ENCODE peak calls at places on chromosomes 6 and 20, in four cellular contexts. O is OCI-LY7, B is GM23248, E is hepatocyte. N is an unnamed sample.
A peak's percentile ranks its signal among the peaks of the same experiment; 100 is the strongest.

GRCh38 chr6:37433657-37434271 is 743 bp downstream of the CMTR1 start:
- DNase-seq in O (peak; percentile 53), B (peak; percentile 58), E (peak; percentile 15), N (peak; percentile 46)

GRCh38 chr6:33812669-33813068 is 8.9 kb upstream of the MLN start:
- DNase-seq in O (peak; percentile 39), B (peak; percentile 61), E (peak; percentile 85), N (peak; percentile 43)

GRCh38 chr20:10538768-10539167 is 103.7 kb downstream of the SLX4IP start:
- DNase-seq in O (no peak), B (no peak), E (no peak), N (no peak)

GRCh38 chr6:32177182-32177787 is 920 bp upstream of the RNF5 start:
- DNase-seq in O (no peak), B (no peak), E (peak; percentile 76), N (peak; percentile 53)

GRCh38 chr6:2054516-2055067 is 190.8 kb downstream of the GMDS start:
- DNase-seq in O (no peak), B (peak; percentile 3), E (no peak), N (no peak)

GRCh38 chr6:34877259-34877658 is 10.6 kb downstream of the TAF11 start:
- DNase-seq in O (no peak), B (no peak), E (no peak), N (no peak)

GRCh38 chr20:51486197-51487005 is 56.1 kb downstream of the NFATC2 start:
- DNase-seq in O (no peak), B (peak; percentile 7), E (no peak), N (no peak)

GRCh38 chr20:1423625-1424106 is 30.8 kb upstream of the FKBP1A start:
- DNase-seq in O (peak; percentile 34), B (peak; percentile 78), E (peak; percentile 84), N (peak; percentile 41)

GRCh38 chr20:973785-974194 is 28.3 kb downstream of the RSPO4 start:
- DNase-seq in O (peak; percentile 66), B (peak; percentile 89), E (peak; percentile 62), N (peak; percentile 70)

GRCh38 chr6:44122821-44123220 is 4.4 kb downstream of the MRPL14 start:
- DNase-seq in O (peak; percentile 12), B (peak; percentile 28), E (no peak), N (peak; percentile 54)

GRCh38 chr6:35148167-35148741 is 7.1 kb upstream of the TCP11 start:
- DNase-seq in O (no peak), B (peak; percentile 43), E (no peak), N (no peak)

GRCh38 chr6:95325858-95326257 is 251.5 kb upstream of the MANEA start:
- DNase-seq in O (no peak), B (peak; percentile 6), E (no peak), N (no peak)

GRCh38 chr20:48807586-48808381 is 20.0 kb downstream of the PREX1 start:
- DNase-seq in O (no peak), B (no peak), E (no peak), N (no peak)

GRCh38 chr6:16212276-16212675 is 26.1 kb upstream of the GMPR start:
- DNase-seq in O (no peak), B (no peak), E (no peak), N (no peak)

GRCh38 chr20:16699287-16699686 is 30.5 kb upstream of the SNRPB2 start:
- DNase-seq in O (no peak), B (no peak), E (no peak), N (no peak)

GRCh38 chr6:122730775-122731386 is 48.6 kb upstream of the FABP7 start:
- DNase-seq in O (peak; percentile 18), B (peak; percentile 60), E (peak; percentile 61), N (peak; percentile 48)

GRCh38 chr6:48389146-48390043 is 278.4 kb upstream of the PTCHD4 start:
- DNase-seq in O (no peak), B (no peak), E (no peak), N (no peak)

GRCh38 chr6:11262231-11262630 is 29.8 kb upstream of the NEDD9 start:
- DNase-seq in O (no peak), B (no peak), E (no peak), N (no peak)

GRCh38 chr6:147787407-147787806 is 278.9 kb downstream of the SAMD5 start:
- DNase-seq in O (no peak), B (no peak), E (no peak), N (no peak)

GRCh38 chr6:6584310-6585002 is 4.1 kb upstream of the LY86 start:
- DNase-seq in O (peak; percentile 87), B (no peak), E (no peak), N (no peak)

GRCh38 chr20:44495257-44495656 is 19.6 kb downstream of the TTPAL start:
- DNase-seq in O (no peak), B (peak; percentile 84), E (peak; percentile 52), N (no peak)

DNA sequence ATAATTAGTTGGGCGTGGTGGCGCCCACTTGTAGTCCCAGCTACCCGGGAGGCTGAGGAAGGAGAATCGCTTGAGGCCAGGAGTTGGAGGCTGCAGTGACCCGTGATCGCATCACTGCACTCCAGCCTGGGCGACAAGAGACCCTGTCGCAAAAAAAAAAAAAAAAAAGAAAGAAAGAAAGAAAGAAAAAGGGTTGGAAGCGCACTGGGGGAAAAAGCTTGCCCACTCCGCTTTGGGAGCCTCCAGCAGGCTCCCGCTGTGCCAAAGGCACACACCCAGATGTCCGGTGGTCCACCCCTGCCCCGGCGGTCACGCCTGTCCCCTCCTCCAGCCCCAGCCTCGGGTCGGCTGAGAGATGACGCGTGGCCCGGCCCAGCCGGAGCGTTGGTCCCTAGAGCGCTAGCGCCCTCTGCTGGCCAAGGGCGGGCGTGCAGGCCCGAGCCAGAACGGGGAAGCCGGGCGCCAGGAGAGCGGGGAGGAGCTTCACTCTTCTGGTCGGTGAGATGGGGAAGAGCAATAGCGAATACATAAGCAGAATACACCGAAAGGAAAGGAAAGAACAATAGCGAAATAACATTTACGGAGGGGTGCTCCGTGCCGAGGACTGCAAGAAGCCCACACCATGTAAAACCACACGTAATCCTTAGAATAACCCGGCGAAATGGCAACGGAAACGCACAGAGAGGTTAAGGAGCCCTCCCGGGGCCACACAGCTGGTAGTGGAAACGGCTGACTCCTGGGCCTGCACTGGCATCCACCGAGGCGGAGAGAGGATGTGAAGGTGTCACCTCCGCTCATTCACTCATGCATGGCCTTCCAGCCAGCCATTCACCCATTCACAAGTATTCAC is 41.7 kb downstream of the UBE2V1 start:
- DNase-seq in O (peak; percentile 87), B (peak; percentile 89), E (peak; percentile 94), N (peak; percentile 89)
- H3K4me3 ChIP-seq in O (peak overlapping the region; percentile 56), B (peak overlapping the region; percentile 77), E (no peak overlapping the region), N (peak overlapping the region; percentile 54)

GRCh38 chr20:62505337-62506045 is 29.7 kb upstream of the GATA5 start:
- DNase-seq in O (no peak), B (no peak), E (no peak), N (no peak)
- H3K4me2 ChIP-seq in O (no peak overlapping the region), B (no peak overlapping the region), E (no peak overlapping the region), N (no peak overlapping the region)

GRCh38 chr6:134835998-134836397 is 113.9 kb downstream of the ALDH8A1 start:
- DNase-seq in O (no peak), B (peak; percentile 16), E (no peak), N (no peak)

GRCh38 chr6:134846031-134846430 is 103.9 kb downstream of the ALDH8A1 start:
- DNase-seq in O (no peak), B (no peak), E (no peak), N (no peak)

GRCh38 chr6:134844120-134844519 is 105.8 kb downstream of the ALDH8A1 start:
- DNase-seq in O (no peak), B (no peak), E (no peak), N (no peak)

GRCh38 chr6:134840086-134840485 is 109.8 kb downstream of the ALDH8A1 start:
- DNase-seq in O (no peak), B (no peak), E (no peak), N (no peak)
- TF ChIP-seq EZH2phosphoT487 in O (no peak), B (no peak), E (no peak), N (no peak)

DNA sequence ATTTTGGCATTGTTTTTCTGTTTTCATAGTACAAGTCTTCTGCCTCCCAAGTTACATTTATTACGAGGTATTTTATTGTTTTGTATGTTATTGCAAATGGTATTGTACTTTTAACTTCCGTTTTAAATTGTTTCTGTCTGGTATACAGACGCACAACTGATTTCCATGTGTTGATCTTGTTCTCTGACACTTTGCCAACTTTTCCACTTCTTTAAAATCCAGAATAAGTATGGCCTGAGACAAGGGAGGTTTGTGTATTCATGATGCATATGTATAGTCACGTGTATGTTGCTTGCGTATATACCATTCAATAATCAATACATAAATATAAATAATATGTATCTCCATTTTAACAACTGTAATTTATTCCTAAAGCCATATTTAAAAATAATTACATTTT is 41.2 kb downstream of the THBS2 start:
- DNase-seq in O (no peak), B (no peak), E (no peak), N (no peak)
- H3K4me3 ChIP-seq in O (peak overlapping the region; percentile 2), B (peak overlapping the region; percentile 51), E (peak overlapping the region; percentile 5), N (no peak overlapping the region)

GRCh38 chr6:47203968-47204611 is 105.6 kb downstream of the TNFRSF21 start:
- DNase-seq in O (no peak), B (no peak), E (no peak), N (no peak)

GRCh38 chr6:47200536-47201334 is 109.0 kb downstream of the TNFRSF21 start:
- DNase-seq in O (no peak), B (no peak), E (no peak), N (no peak)

GRCh38 chr6:47206626-47207025 is 103.1 kb downstream of the TNFRSF21 start:
- DNase-seq in O (no peak), B (no peak), E (no peak), N (no peak)

GRCh38 chr6:47203266-47203967 is 106.3 kb downstream of the TNFRSF21 start:
- DNase-seq in O (peak; percentile 54), B (no peak), E (no peak), N (peak; percentile 59)

DNA sequence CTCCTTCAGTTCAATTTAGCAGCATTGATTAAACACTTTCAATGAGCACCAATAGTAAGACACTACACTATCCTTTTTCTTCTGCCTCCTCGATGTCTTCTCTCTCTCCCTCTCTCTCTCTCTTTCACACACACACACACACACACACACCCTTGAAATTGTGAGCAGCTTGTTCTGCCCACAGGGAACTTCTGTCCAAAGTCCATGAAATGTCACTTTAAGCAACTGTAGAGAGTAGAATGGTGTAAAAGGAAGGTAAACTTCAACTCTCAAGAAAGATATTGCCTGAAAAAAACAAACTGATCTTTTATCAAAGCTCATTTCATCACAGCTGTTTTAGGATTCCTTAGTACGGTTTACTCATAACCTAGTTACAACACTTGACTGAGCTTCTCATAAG is 107.1 kb downstream of the TNFRSF21 start:
- DNase-seq in O (no peak), B (no peak), E (no peak), N (no peak)
- H3K4me2 ChIP-seq in O (no peak overlapping the region), B (no peak overlapping the region), E (no peak overlapping the region), N (no peak overlapping the region)

GRCh38 chr6:154143753-154144152 is 104.7 kb downstream of the OPRM1 start:
- DNase-seq in O (no peak), B (no peak), E (no peak), N (no peak)
- TF ChIP-seq EZH2phosphoT487 in O (no peak), B (no peak), E (no peak), N (no peak)

DNA sequence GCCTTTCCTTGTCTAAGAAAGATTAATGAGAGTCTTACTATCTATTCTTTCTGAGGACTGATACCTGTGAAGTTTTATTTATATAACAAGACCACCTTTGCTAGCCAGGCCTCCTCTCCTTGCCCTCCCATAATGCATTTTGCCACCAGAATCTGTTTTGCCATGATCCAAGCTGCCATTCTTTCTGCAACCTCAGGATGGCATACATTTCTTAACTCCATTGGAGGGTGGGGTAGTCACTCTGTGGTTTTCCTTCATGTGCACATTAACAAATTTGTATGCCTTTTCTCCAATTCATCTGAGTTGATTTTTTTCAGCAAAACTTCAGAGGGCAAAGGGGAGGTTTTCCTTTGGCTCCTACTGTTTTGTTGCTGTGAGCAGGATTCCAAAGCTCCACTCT is 26.4 kb upstream of the ENPP4 start:
- DNase-seq in O (no peak), B (peak; percentile 14), E (no peak), N (no peak)
- H3K4me3 ChIP-seq in O (no peak overlapping the region), B (no peak overlapping the region), E (no peak overlapping the region), N (no peak overlapping the region)

GRCh38 chr20:60060593-60060992 is 102.4 kb downstream of the CDH26 start:
- DNase-seq in O (no peak), B (no peak), E (peak; percentile 41), N (no peak)
- H3K4me2 ChIP-seq in O (no peak overlapping the region), B (no peak overlapping the region), E (no peak overlapping the region), N (no peak overlapping the region)

N was measured in MM.1S.